ENCODE peak calls at places on chromosomes 11 and 22, in five cellular contexts. One of them, this sample, is unnamed.

GRCh38 chr11:112539741-112540140 is 279.1 kb upstream of the PLET1 start:
- DNase-seq in A549: no peak
- DNase-seq in HepG2: no peak
- DNase-seq in Panc1: no peak
- DNase-seq in HCT116: no peak
- DNase-seq in this sample: no peak

GRCh38 chr11:365831-366230 is 3.5 kb upstream of the B4GALNT4 start:
- DNase-seq in A549: no peak
- DNase-seq in HepG2: no peak
- DNase-seq in Panc1: no peak
- DNase-seq in HCT116: no peak
- DNase-seq in this sample: no peak

GRCh38 chr11:2508793-2509192 is 64.0 kb downstream of the KCNQ1 start:
- DNase-seq in A549: no peak
- DNase-seq in HepG2: no peak
- DNase-seq in Panc1: no peak
- DNase-seq in HCT116: no peak
- DNase-seq in this sample: peak

GRCh38 chr11:100574894-100575769 is 112.0 kb upstream of the ARHGAP42 start:
- DNase-seq in A549: peak
- DNase-seq in HepG2: peak
- DNase-seq in Panc1: no peak
- DNase-seq in HCT116: peak
- DNase-seq in this sample: no peak

GRCh38 chr11:45048870-45049825 is 97.3 kb upstream of the PRDM11 start:
- DNase-seq in A549: no peak
- DNase-seq in HepG2: no peak
- DNase-seq in Panc1: no peak
- DNase-seq in HCT116: no peak
- DNase-seq in this sample: peak

GRCh38 chr11:88478136-88478785 is 140.7 kb upstream of the CTSC start:
- DNase-seq in A549: no peak
- DNase-seq in HepG2: no peak
- DNase-seq in Panc1: no peak
- DNase-seq in HCT116: no peak
- DNase-seq in this sample: no peak

GRCh38 chr11:95296621-95297025 is 65.6 kb upstream of the SESN3 start:
- DNase-seq in A549: no peak
- DNase-seq in HepG2: no peak
- DNase-seq in Panc1: no peak
- DNase-seq in HCT116: no peak
- DNase-seq in this sample: no peak

GRCh38 chr11:124747406-124748099 is 4.5 kb downstream of the VSIG2 start:
- DNase-seq in A549: no peak
- DNase-seq in HepG2: no peak
- DNase-seq in Panc1: no peak
- DNase-seq in HCT116: no peak
- DNase-seq in this sample: no peak

GRCh38 chr11:34226210-34226609 is 120.8 kb downstream of the NAT10 start:
- DNase-seq in A549: no peak
- DNase-seq in HepG2: no peak
- DNase-seq in Panc1: no peak
- DNase-seq in HCT116: no peak
- DNase-seq in this sample: no peak

GRCh38 chr11:110463153-110463552 is 33.4 kb downstream of the FDX1 start:
- DNase-seq in A549: peak
- DNase-seq in HepG2: no peak
- DNase-seq in Panc1: no peak
- DNase-seq in HCT116: no peak
- DNase-seq in this sample: peak

GRCh38 chr22:49148895-49149418 is 678.7 kb downstream of the BRD1 start:
- DNase-seq in A549: no peak
- DNase-seq in HepG2: no peak
- DNase-seq in Panc1: no peak
- DNase-seq in HCT116: no peak
- DNase-seq in this sample: no peak
- TF ChIP-seq REST in A549: no peak
- TF ChIP-seq REST in HepG2: no peak
- TF ChIP-seq REST in Panc1: no peak
- TF ChIP-seq REST in HCT116: no peak
- TF ChIP-seq REST in this sample: no peak

DNA sequence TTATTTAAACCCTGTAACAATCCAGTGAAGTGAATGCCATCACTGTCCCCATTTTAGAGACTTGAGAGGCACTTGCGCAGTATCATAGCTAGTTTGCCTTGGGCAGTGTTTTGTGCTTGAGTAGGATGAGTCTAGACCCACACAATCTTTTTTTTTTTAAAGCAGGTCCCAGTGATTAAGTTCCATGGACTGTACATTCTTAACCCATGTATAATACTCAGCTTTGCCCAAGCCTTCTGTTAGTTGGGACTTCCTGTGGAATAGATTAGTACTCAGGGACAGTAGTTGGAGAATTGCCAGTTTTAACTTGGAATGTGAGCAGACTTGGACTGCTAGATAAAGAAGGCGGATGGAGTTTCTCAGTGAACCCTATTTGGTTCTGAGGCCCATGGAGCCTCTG is 108.6 kb upstream of the RASSF10 start:
- DNase-seq in A549: peak
- DNase-seq in HepG2: peak
- DNase-seq in Panc1: no peak
- DNase-seq in HCT116: no peak
- DNase-seq in this sample: no peak
- TF ChIP-seq REST in A549: no peak
- TF ChIP-seq REST in HepG2: no peak
- TF ChIP-seq REST in Panc1: no peak
- TF ChIP-seq REST in HCT116: no peak
- TF ChIP-seq REST in this sample: no peak

GRCh38 chr11:113697075-113697474 is 9.0 kb downstream of the TMPRSS5 start:
- DNase-seq in A549: no peak
- DNase-seq in HepG2: no peak
- DNase-seq in Panc1: no peak
- DNase-seq in HCT116: no peak
- DNase-seq in this sample: no peak

GRCh38 chr11:113698515-113698914 is 7.6 kb downstream of the TMPRSS5 start:
- DNase-seq in A549: no peak
- DNase-seq in HepG2: no peak
- DNase-seq in Panc1: no peak
- DNase-seq in HCT116: no peak
- DNase-seq in this sample: no peak

GRCh38 chr11:113694390-113694789 is 11.7 kb downstream of the TMPRSS5 start:
- DNase-seq in A549: no peak
- DNase-seq in HepG2: no peak
- DNase-seq in Panc1: no peak
- DNase-seq in HCT116: no peak
- DNase-seq in this sample: no peak

GRCh38 chr11:113695207-113695606 is 10.9 kb downstream of the TMPRSS5 start:
- DNase-seq in A549: no peak
- DNase-seq in HepG2: no peak
- DNase-seq in Panc1: no peak
- DNase-seq in HCT116: no peak
- DNase-seq in this sample: no peak

DNA sequence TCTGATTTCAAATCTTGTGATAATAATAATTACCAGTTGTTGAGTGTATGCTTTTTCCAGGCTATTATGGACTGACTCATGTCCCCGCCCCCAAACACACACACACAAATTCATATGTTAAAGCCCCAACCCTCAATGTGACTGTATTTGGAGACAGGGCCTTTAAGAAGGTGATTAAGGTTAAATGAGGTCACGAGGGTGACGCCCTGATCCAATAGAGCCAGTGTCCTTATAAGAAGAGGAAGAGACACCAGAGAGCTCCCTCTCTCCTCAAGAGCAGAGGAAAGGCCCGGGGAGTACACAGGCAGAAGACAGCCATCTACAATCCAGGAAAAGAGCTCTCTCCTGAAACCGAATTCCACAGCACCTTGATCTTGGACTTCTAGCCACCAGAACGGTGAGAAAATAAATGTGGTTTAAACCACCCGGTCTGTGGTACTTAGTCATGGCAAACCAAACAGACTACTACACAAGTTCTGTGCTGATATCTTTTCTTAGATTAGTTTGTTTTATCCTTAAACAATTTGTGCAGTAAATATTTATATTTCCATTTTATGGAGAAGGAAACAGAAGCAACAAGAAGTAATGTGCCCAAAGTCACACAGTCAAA is 8.2 kb downstream of the TMPRSS5 start:
- DNase-seq in A549: no peak
- DNase-seq in HepG2: no peak
- DNase-seq in Panc1: no peak
- DNase-seq in HCT116: no peak
- DNase-seq in this sample: no peak
- TF ChIP-seq REST in A549: no peak
- TF ChIP-seq REST in HepG2: no peak
- TF ChIP-seq REST in Panc1: no peak
- TF ChIP-seq REST in HCT116: no peak
- TF ChIP-seq REST in this sample: no peak

DNA sequence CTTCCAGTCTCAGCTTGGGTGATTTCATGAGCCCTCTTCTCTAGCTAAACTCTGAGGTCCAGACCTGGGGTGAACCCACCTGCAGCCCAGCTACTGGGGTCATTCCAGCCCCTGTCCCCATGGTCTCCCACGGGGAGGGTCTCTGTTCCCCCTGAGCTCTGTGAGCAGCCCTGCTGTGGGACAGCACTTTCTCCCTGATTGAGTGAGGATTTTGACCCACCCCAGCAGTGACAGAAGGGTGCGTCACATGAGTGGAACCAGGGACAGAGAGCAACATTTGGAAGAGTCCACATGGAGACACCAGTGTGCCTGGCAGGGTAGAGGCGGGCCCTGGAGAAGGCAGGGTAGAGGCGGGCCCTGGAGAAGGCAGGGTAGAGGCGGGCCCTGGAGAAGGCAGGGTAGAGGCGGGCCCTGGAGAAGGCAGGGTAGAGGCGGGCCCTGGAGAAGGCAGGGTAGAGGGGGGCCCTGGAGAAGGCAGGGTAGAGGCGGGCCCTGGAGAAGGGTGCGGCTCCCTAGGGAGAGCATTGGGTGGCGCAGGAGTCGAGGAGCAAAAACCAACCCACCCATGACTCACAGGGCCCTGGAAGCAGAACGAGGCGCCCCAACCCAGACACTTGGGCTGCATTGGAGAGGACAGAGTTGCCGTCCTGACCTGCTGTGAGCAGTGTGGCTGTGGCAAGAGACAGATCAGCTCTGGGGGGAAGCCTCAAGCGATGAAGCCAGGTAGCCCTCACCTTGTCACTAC is 227.7 kb upstream of the B3GAT1 start:
- DNase-seq in A549: no peak
- DNase-seq in HepG2: no peak
- DNase-seq in Panc1: no peak
- DNase-seq in HCT116: peak
- DNase-seq in this sample: no peak
- TF ChIP-seq REST in A549: no peak
- TF ChIP-seq REST in HepG2: no peak
- TF ChIP-seq REST in Panc1: no peak
- TF ChIP-seq REST in HCT116: no peak
- TF ChIP-seq REST in this sample: no peak

GRCh38 chr22:45969801-45970464 is 7.0 kb downstream of the WNT7B start:
- DNase-seq in A549: no peak
- DNase-seq in HepG2: no peak
- DNase-seq in Panc1: no peak
- DNase-seq in HCT116: no peak
- DNase-seq in this sample: peak
- TF ChIP-seq REST in A549: no peak
- TF ChIP-seq REST in HepG2: no peak
- TF ChIP-seq REST in Panc1: no peak
- TF ChIP-seq REST in HCT116: no peak
- TF ChIP-seq REST in this sample: no peak

GRCh38 chr22:36853407-36854099 is 7.3 kb upstream of the NCF4 start:
- DNase-seq in A549: peak
- DNase-seq in HepG2: peak
- DNase-seq in Panc1: no peak
- DNase-seq in HCT116: peak
- DNase-seq in this sample: peak
- TF ChIP-seq REST in A549: no peak
- TF ChIP-seq REST in HepG2: no peak
- TF ChIP-seq REST in Panc1: no peak
- TF ChIP-seq REST in HCT116: no peak
- TF ChIP-seq REST in this sample: no peak

DNA sequence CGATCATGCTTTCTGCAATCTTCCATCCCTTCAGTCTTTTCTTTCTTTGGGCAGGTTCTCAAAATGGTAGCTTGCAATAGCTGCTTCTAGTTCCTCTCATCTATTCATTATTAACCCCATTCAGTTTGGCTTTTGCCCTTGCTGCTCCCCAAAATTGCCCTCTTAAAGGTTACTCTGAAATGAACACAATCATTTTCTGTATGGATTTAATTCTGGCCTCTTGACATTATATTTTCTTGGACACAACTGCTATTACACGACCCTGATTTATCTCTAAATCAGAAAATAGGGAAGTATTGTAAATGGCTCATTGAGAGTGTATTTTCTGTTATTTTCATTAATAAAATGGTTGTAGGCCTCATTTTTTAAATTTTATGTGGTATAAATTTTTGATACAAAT is at the start of gene ANGPTL5:
- DNase-seq in A549: no peak
- DNase-seq in HepG2: no peak
- DNase-seq in Panc1: no peak
- DNase-seq in HCT116: no peak
- DNase-seq in this sample: no peak
- TF ChIP-seq REST in A549: no peak
- TF ChIP-seq REST in HepG2: no peak
- TF ChIP-seq REST in Panc1: no peak
- TF ChIP-seq REST in HCT116: no peak
- TF ChIP-seq REST in this sample: no peak

GRCh38 chr11:132632641-132633124 is 899.6 kb downstream of the OPCML start:
- DNase-seq in A549: peak
- DNase-seq in HepG2: no peak
- DNase-seq in Panc1: peak
- DNase-seq in HCT116: no peak
- DNase-seq in this sample: peak
- TF ChIP-seq REST in A549: no peak
- TF ChIP-seq REST in HepG2: no peak
- TF ChIP-seq REST in Panc1: no peak
- TF ChIP-seq REST in HCT116: no peak
- TF ChIP-seq REST in this sample: no peak

DNA sequence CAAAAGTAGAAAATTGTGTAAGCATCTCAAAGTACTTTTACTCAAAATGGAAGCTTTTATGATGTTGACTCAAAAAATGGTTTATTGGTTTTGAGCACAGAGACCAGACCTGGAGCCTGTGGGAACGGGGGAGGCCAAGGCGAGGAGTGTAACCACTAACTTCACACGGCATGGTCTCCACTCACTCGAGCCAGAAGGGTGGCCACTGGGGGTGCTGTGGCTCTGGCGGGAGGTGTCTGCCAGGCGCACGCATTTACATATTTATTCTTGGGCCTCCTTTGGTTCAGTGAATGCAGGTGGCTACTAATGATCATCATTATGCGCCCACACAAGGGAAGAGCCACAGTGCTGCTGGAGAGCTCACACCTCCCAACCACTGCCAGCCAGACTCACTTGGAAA is 64.6 kb downstream of the FLRT1 start:
- DNase-seq in A549: no peak
- DNase-seq in HepG2: no peak
- DNase-seq in Panc1: no peak
- DNase-seq in HCT116: no peak
- DNase-seq in this sample: no peak
- TF ChIP-seq REST in A549: no peak
- TF ChIP-seq REST in HepG2: no peak
- TF ChIP-seq REST in Panc1: no peak
- TF ChIP-seq REST in HCT116: no peak
- TF ChIP-seq REST in this sample: no peak

This sample was measured in SK-N-SH.